ENCODE peak calls at places on chromosomes 4 and X, in four cellular contexts. U is osteocyte; T is endothelial cell; J is stimulated activated CD4-positive, alpha-beta T cell treated with anti-CD3 and anti-CD28 coated beads, Interleukin-1b, Interleukin-23, amount 100 ng/mL, for 4 hours. Y is an unnamed sample.

GRCh38 chr4:125266901-125267601 is 47.7 kb upstream of the FAT4 start:
- DNase-seq in U (no peak), T (no peak), J (no peak), Y (no peak)

GRCh38 chr4:55321707-55322264 is 24.3 kb upstream of the SRD5A3 start:
- DNase-seq in T (peak; percentile 85), U (no peak), J (peak; percentile 38), Y (no peak)

GRCh38 chr4:164095313-164096110 is 601.0 kb downstream of the TMA16 start:
- DNase-seq in T (no peak), U (no peak), J (no peak), Y (no peak)

GRCh38 chr4:170374770-170375169 is 285.0 kb upstream of the AADAT start:
- DNase-seq in T (peak; percentile 37), J (no peak), U (no peak), Y (no peak)

GRCh38 chrX:133999013-133999705 is 13.8 kb upstream of the GPC3 start:
- DNase-seq in T (no peak), J (no peak), U (no peak), Y (no peak)

GRCh38 chr4:75477201-75477600 is 37.0 kb downstream of the RCHY1 start:
- DNase-seq in T (no peak), J (no peak), U (no peak), Y (no peak)

GRCh38 chr4:38675167-38676121 is 11.4 kb downstream of the KLF3 start:
- DNase-seq in U (peak; percentile 92), T (peak; percentile 83), J (peak; percentile 85), Y (peak; percentile 55)

GRCh38 chrX:136310411-136310810 is 9.6 kb downstream of the ADGRG4 start:
- DNase-seq in J (no peak), T (no peak), U (no peak), Y (no peak)